ENCODE peak calls at places on chromosomes 11 and 22, in six cellular contexts. I is cardiac muscle cell; U is fibroblast of the aortic adventitia; X is choroid plexus epithelial cell; R is Calu3; S is CD4-positive, alpha-beta T cell. Z is an unnamed sample.

GRCh38 chr11:61587541-61587941 is 6.7 kb upstream of the SYT7 start:
- DNase-seq in I (peak), U (peak), X (peak), R (peak), S (peak), Z (no peak)

GRCh38 chr22:20388200-20388599 is 5.8 kb upstream of the ZNF74 start:
- DNase-seq in I (no peak), U (no peak), X (no peak), R (no peak), S (no peak), Z (no peak)

GRCh38 chr22:46587067-46587471 is 33.1 kb upstream of the GRAMD4 start:
- DNase-seq in I (no peak), U (no peak), X (no peak), R (no peak), S (no peak), Z (no peak)

GRCh38 chr22:35257002-35257320 is 332 bp upstream of the HMGXB4 start:
- DNase-seq in I (no peak), U (no peak), X (no peak), R (no peak), S (no peak), Z (no peak)

GRCh38 chr11:27497284-27497866 is 9.2 kb downstream of the LIN7C start:
- DNase-seq in I (peak), U (peak), X (peak), R (no peak), S (no peak), Z (no peak)

GRCh38 chr11:123483465-123483864 is 53.4 kb downstream of the GRAMD1B start:
- DNase-seq in I (peak), U (peak), X (no peak), R (no peak), S (no peak), Z (no peak)

GRCh38 chr11:8533332-8533731 is 60.7 kb downstream of the STK33 start:
- DNase-seq in I (no peak), U (no peak), X (no peak), R (no peak), S (no peak), Z (no peak)

GRCh38 chr11:44178381-44178780 is 82.9 kb downstream of the EXT2 start:
- DNase-seq in I (peak), U (peak), X (peak), R (no peak), S (no peak), Z (no peak)

GRCh38 chr11:10709299-10710086 is 15.9 kb upstream of the IRAG1 start:
- DNase-seq in I (no peak), U (no peak), X (no peak), R (no peak), S (no peak), Z (no peak)

GRCh38 chr11:390175-390574 is 3.8 kb upstream of the PKP3 start:
- DNase-seq in I (no peak), U (no peak), X (no peak), R (no peak), S (no peak), Z (no peak)

GRCh38 chr11:94245121-94245520 is 59.3 kb upstream of the IZUMO1R start:
- DNase-seq in I (no peak), U (no peak), X (no peak), R (no peak), S (no peak), Z (no peak)

GRCh38 chr22:41382098-41382578 is 396 bp downstream of the TEF start:
- DNase-seq in I (no peak), U (peak), X (peak), R (peak), S (peak), Z (peak)

GRCh38 chr11:96486890-96487633 is 97.2 kb downstream of the JRKL start:
- DNase-seq in I (peak), U (peak), X (peak), R (peak), S (no peak), Z (peak)

GRCh38 chr22:50074551-50075042 is 10.6 kb downstream of the MLC1 start:
- DNase-seq in I (peak), U (no peak), X (peak), R (no peak), S (no peak), Z (no peak)

GRCh38 chr22:17213976-17214375 is 5.3 kb downstream of the ADA2 start:
- DNase-seq in I (peak), U (peak), X (peak), R (peak), S (peak), Z (peak)

GRCh38 chr11:20647976-20648565 is 21.3 kb upstream of the NELL1 start:
- DNase-seq in I (peak), U (peak), X (peak), R (peak), S (peak), Z (peak)

GRCh38 chr11:26985941-26986340 is 8.0 kb upstream of the FIBIN start:
- DNase-seq in I (peak), U (peak), X (no peak), R (no peak), S (no peak), Z (no peak)

GRCh38 chr22:46934172-46934745 is 171.8 kb downstream of the TBC1D22A start:
- DNase-seq in I (no peak), U (no peak), X (no peak), R (no peak), S (no peak), Z (no peak)

GRCh38 chr11:2100361-2101170 is 38.6 kb downstream of the IGF2 start:
- DNase-seq in I (peak), U (no peak), X (no peak), R (no peak), S (no peak), Z (no peak)

GRCh38 chr11:112227002-112227401 is 774 bp downstream of the PTS start:
- DNase-seq in I (peak), U (peak), X (peak), R (no peak), S (no peak), Z (no peak)

GRCh38 chr11:75386912-75387311 is 12.4 kb upstream of the RPS3 start:
- DNase-seq in I (no peak), U (no peak), X (no peak), R (no peak), S (no peak), Z (no peak)

GRCh38 chr11:45684440-45684839 is 19.0 kb upstream of the CHST1 start:
- DNase-seq in I (no peak), U (no peak), X (no peak), R (no peak), S (no peak), Z (no peak)

GRCh38 chr11:118928870-118929495 is 3.3 kb upstream of the BCL9L start:
- DNase-seq in I (peak), U (peak), X (peak), R (peak), S (no peak), Z (no peak)

GRCh38 chr22:30129636-30130035 is 49.4 kb downstream of the HORMAD2 start:
- DNase-seq in I (no peak), U (no peak), X (no peak), R (no peak), S (no peak), Z (no peak)
- TF ChIP-seq CTCF in I (no peak), U (no peak), X (no peak), R (no peak), S (no peak), Z (no peak)

GRCh38 chr11:101929516-101929915 is 13.2 kb upstream of the ANGPTL5 start:
- DNase-seq in I (no peak), U (no peak), X (no peak), R (no peak), S (no peak), Z (no peak)
- TF ChIP-seq CTCF in I (no peak), U (no peak), X (no peak), R (no peak), S (no peak), Z (no peak)

GRCh38 chr11:84022221-84022620 is 736.1 kb upstream of the CCDC90B start:
- DNase-seq in I (no peak), U (no peak), X (peak), R (no peak), S (no peak), Z (no peak)

GRCh38 chr11:84014539-84014938 is 728.4 kb upstream of the CCDC90B start:
- DNase-seq in I (no peak), U (no peak), X (no peak), R (no peak), S (no peak), Z (no peak)

GRCh38 chr11:84021291-84021690 is 735.1 kb upstream of the CCDC90B start:
- DNase-seq in I (no peak), U (no peak), X (peak), R (no peak), S (no peak), Z (no peak)

GRCh38 chr11:84022695-84023094 is 736.5 kb upstream of the CCDC90B start:
- DNase-seq in I (no peak), U (no peak), X (no peak), R (no peak), S (no peak), Z (no peak)

DNA sequence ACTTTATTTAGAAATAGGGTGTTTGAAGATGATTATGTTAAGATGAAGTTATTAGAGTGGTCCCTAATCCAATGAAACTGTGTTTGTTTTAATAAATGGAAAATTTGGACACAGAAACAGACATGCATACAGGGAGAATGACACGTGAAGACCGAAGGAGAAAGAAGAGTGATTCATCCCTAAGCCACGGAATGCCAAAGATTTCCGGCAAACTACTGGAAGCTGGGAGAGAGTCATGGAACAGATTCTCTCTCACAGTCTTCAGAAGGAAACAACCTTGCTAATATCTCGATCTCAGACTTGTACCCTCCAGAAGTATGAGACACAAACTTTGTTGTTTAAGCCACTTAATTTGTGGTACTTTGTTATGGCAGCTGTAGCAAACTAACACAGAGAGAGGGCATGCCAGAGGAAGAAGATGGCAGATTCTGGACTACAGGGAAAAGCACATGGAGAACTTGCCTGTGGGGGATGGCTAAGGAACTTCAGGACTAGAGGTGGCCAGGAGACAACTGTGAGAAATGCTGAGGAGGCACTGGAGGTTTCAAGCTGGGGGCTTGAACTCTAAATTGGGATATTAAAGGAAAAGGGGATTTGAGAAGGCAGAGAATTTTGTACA is 733.5 kb upstream of the CCDC90B start:
- DNase-seq in I (peak), U (peak), X (peak), R (no peak), S (no peak), Z (no peak)
- TF ChIP-seq CTCF in I (no peak), U (no peak), X (no peak), R (no peak), S (no peak), Z (no peak)

DNA sequence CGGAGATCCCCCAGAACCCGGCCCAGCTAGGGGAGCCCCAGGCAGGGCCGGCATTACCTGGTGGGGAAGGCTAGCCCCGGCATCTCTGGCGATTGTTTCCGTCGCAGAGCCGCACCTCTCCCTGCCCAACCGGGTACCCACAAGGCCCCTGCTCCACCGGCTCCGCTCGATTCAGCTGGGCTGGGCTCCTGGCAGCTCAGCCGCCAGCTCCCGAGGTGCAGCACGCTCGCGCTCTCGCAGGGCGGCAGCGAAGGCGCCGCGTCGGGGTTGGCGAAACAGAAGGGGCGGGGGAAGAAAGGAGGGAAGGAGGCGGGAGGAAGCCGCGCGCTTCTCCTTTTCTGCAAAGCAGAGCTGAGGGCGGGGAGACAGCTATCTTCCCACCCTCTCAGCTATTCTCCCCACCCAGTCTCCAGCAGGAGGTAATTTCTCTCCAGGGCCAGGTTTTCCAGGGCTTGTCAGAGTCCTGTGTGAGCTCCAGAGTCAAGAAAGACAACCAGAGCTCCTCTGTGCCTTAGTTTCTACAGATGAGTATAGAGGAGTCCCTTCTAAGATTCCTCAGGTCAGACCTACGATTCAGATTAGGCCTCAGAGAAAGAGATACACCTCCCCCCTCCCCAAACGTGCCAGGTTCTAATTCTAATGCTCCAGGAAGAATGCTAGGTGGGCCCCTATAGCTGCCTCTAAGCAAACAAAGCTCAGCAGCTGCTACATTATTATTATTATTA is 62.0 kb downstream of the PAK1 start:
- DNase-seq in I (peak), U (peak), X (peak), R (peak), S (peak), Z (peak)
- TF ChIP-seq CTCF in I (no peak), U (no peak), X (no peak), R (no peak), S (peak), Z (no peak)

GRCh38 chr11:57456960-57457642 is 3.2 kb upstream of the RTN4RL2 start:
- DNase-seq in I (peak), U (peak), X (peak), R (peak), S (peak), Z (peak)

GRCh38 chr11:57457643-57458023 is 2.7 kb upstream of the RTN4RL2 start:
- DNase-seq in I (no peak), U (no peak), X (no peak), R (no peak), S (no peak), Z (no peak)

GRCh38 chr11:57459112-57460016 is 964 bp upstream of the RTN4RL2 start:
- DNase-seq in I (no peak), U (no peak), X (no peak), R (no peak), S (no peak), Z (no peak)

GRCh38 chr11:57458060-57458409 is 2.3 kb upstream of the RTN4RL2 start:
- DNase-seq in I (no peak), U (no peak), X (no peak), R (no peak), S (no peak), Z (no peak)

GRCh38 chr11:57458410-57459111 is 1.8 kb upstream of the RTN4RL2 start:
- DNase-seq in I (peak), U (peak), X (no peak), R (peak), S (no peak), Z (peak)
- TF ChIP-seq CTCF in I (peak), U (peak), X (peak), R (peak), S (peak), Z (peak)

GRCh38 chr11:76558891-76559290 is 111.7 kb downstream of the LRRC32 start:
- DNase-seq in I (no peak), U (no peak), X (no peak), R (no peak), S (no peak), Z (no peak)
- TF ChIP-seq CTCF in I (no peak), U (no peak), X (no peak), R (no peak), S (no peak), Z (no peak)

GRCh38 chr11:99015634-99016454 is 4.9 kb upstream of the CNTN5 start:
- DNase-seq in I (peak), U (peak), X (peak), R (no peak), S (no peak), Z (no peak)
- TF ChIP-seq CTCF in I (peak), U (peak), X (peak), R (peak), S (peak), Z (peak)

Z was measured in neural crest cell.